ENCODE peak calls at places on chromosome 9, in eight cellular contexts. U is neural progenitor cell, N is HCT116, H is MM.1S, B is SK-N-SH, M is GM23338, X is OCI-LY7, F is PC-3. Q is an unnamed sample.
A peak's percentile ranks its signal among the peaks of the same experiment; 100 is the strongest.

GRCh38 chr9:133539434-133539833 is 4.9 kb downstream of the ADAMTSL2 start:
- DNase-seq in H (no peak), U (peak; percentile 40), M (peak; percentile 54), X (no peak), F (no peak), B (no peak), N (no peak), Q (no peak)

GRCh38 chr9:124863371-124863831 is 1.5 kb downstream of the ARPC5L start:
- DNase-seq in H (no peak), M (no peak), F (peak; percentile 38), B (no peak), N (no peak), X (no peak), U (no peak), Q (no peak)

GRCh38 chr9:37852222-37852621 is 51.6 kb downstream of the DCAF10 start:
- DNase-seq in B (no peak), F (no peak), N (no peak), M (no peak), U (no peak), H (no peak), X (no peak), Q (no peak)

GRCh38 chr9:126401581-126401980 is 75.0 kb downstream of the MVB12B start:
- DNase-seq in B (no peak), H (no peak), M (no peak), U (no peak), X (no peak), F (no peak), N (no peak), Q (no peak)

GRCh38 chr9:89376741-89377140 is 58.4 kb downstream of the SECISBP2 start:
- DNase-seq in F (no peak), H (no peak), U (no peak), N (no peak), B (no peak), X (no peak), M (no peak), Q (no peak)

GRCh38 chr9:116049506-116049905 is 104.1 kb upstream of the PAPPA start:
- DNase-seq in M (no peak), N (no peak), F (no peak), X (no peak), B (no peak), H (no peak), U (no peak), Q (no peak)

GRCh38 chr9:22416692-22417060 is 29.9 kb upstream of the DMRTA1 start:
- DNase-seq in N (no peak), U (peak; percentile 27), F (peak; percentile 66), M (peak; percentile 2), B (no peak), H (no peak), X (no peak), Q (no peak)

GRCh38 chr9:98365227-98365669 is 109.8 kb upstream of the TBC1D2 start:
- DNase-seq in X (peak; percentile 37), N (peak; percentile 41), B (no peak), H (peak; percentile 35), F (peak; percentile 52), U (peak; percentile 25), M (peak; percentile 64), Q (no peak)

GRCh38 chr9:92719028-92719647 is 45.5 kb downstream of the BICD2 start:
- DNase-seq in F (no peak), M (no peak), X (no peak), N (no peak), H (no peak), U (no peak), B (no peak), Q (no peak)

GRCh38 chr9:77839459-77840140 is 191.5 kb upstream of the GNA14 start:
- DNase-seq in B (no peak), N (peak; percentile 31), M (no peak), H (no peak), F (peak; percentile 42), U (no peak), X (no peak), Q (peak; percentile 38)

GRCh38 chr9:95515272-95516113 is 1.3 kb downstream of the PTCH1 start:
- DNase-seq in X (peak; percentile 50), F (no peak), M (peak; percentile 73), H (peak; percentile 28), U (peak; percentile 83), N (no peak), B (peak; percentile 82), Q (peak; percentile 55)

GRCh38 chr9:126986506-126986951 is 71.9 kb downstream of the RALGPS1 start:
- DNase-seq in X (no peak), U (no peak), B (no peak), F (peak; percentile 63), N (peak; percentile 16), H (peak; percentile 28), M (no peak), Q (peak; percentile 24)

GRCh38 chr9:36559036-36559695 is 13.5 kb upstream of the MELK start:
- DNase-seq in U (no peak), B (no peak), X (no peak), F (no peak), M (peak; percentile 59), N (no peak), H (no peak), Q (no peak)

GRCh38 chr9:655875-656274 is 185.6 kb upstream of the DMRT1 start:
- DNase-seq in H (no peak), F (no peak), U (no peak), M (no peak), B (no peak), X (no peak), N (no peak), Q (no peak)

GRCh38 chr9:8437878-8438277 is 638.3 kb upstream of the DMAC1 start:
- DNase-seq in B (peak; percentile 5), U (no peak), M (no peak), N (no peak), F (no peak), H (no peak), X (no peak), Q (no peak)

GRCh38 chr9:93088656-93089015 is 7.4 kb upstream of the CARD19 start:
- DNase-seq in F (no peak), M (no peak), B (peak; percentile 2), N (no peak), X (no peak), H (no peak), U (no peak), Q (no peak)

GRCh38 chr9:36759976-36760375 is 187.3 kb downstream of the MELK start:
- DNase-seq in U (no peak), N (no peak), B (no peak), H (no peak), F (no peak), X (no peak), M (no peak), Q (no peak)

GRCh38 chr9:95313010-95313498 is 4.5 kb downstream of the FANCC start:
- DNase-seq in M (peak; percentile 92), H (no peak), X (no peak), F (peak; percentile 88), U (peak; percentile 62), B (peak; percentile 85), N (peak; percentile 65), Q (peak; percentile 83)

GRCh38 chr9:4246969-4247368 is 52.9 kb downstream of the GLIS3 start:
- DNase-seq in H (no peak), N (no peak), X (no peak), U (no peak), M (no peak), F (no peak), B (no peak), Q (no peak)

GRCh38 chr9:72294952-72295351 is 70.1 kb downstream of the ZFAND5 start:
- DNase-seq in B (no peak), F (no peak), U (no peak), H (no peak), N (no peak), X (no peak), M (no peak), Q (peak; percentile 48)

GRCh38 chr9:17799383-17799782 is 220.5 kb downstream of the SH3GL2 start:
- DNase-seq in F (peak; percentile 46), H (no peak), B (no peak), N (no peak), M (no peak), X (no peak), U (no peak), Q (no peak)

GRCh38 chr9:69121155-69122085 is 52.7 kb upstream of the TJP2 start:
- DNase-seq in B (peak; percentile 86), F (peak; percentile 50), H (peak; percentile 42), X (peak; percentile 90), M (peak; percentile 89), U (peak; percentile 86), N (no peak), Q (peak; percentile 83)

GRCh38 chr9:108622467-108622866 is 233.3 kb downstream of the ACTL7B start:
- DNase-seq in B (no peak), H (no peak), N (no peak), M (no peak), X (no peak), F (peak; percentile 67), U (no peak), Q (no peak)
- TF ChIP-seq EZH2phosphoT487 in B (no peak), H (no peak), N (no peak), M (no peak), X (no peak), F (no peak), U (no peak), Q (no peak)

GRCh38 chr9:121498150-121498486 is 1.5 kb downstream of the GGTA1 start:
- DNase-seq in X (peak; percentile 94), H (peak; percentile 82), F (peak; percentile 76), B (peak; percentile 82), M (peak; percentile 93), N (peak; percentile 77), U (peak; percentile 88), Q (peak; percentile 85)
- TF ChIP-seq CTCF in X (peak; percentile 87), H (peak; percentile 66), F (peak; percentile 71), B (peak; percentile 76), M (peak; percentile 83), N (peak; percentile 73), U (peak; percentile 78), Q (peak; percentile 66)

DNA sequence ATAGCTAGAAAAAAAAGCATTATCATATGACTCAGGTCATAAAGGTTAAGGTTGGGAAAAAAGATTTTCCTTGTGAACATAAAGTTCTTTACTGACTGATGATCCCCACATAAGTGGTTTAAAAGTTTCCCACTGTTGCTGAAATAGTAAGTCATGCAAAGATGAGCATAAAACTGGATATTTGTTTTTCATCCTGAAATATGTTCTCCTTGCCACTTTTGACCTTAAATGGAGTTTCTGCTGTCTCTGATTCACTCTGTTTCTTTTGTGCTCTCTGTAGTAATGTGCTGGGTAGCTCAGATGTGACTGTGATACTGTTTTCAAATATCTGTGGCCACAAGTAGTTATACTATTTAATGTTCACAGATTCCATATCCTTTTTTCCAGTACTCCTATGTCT is 162.5 kb upstream of the GAS1 start:
- DNase-seq in F (no peak), U (no peak), N (no peak), X (no peak), B (no peak), H (no peak), M (no peak), Q (no peak)
- TF ChIP-seq EZH2phosphoT487 in F (no peak), U (no peak), N (no peak), X (no peak), B (no peak), H (no peak), M (no peak), Q (no peak)

DNA sequence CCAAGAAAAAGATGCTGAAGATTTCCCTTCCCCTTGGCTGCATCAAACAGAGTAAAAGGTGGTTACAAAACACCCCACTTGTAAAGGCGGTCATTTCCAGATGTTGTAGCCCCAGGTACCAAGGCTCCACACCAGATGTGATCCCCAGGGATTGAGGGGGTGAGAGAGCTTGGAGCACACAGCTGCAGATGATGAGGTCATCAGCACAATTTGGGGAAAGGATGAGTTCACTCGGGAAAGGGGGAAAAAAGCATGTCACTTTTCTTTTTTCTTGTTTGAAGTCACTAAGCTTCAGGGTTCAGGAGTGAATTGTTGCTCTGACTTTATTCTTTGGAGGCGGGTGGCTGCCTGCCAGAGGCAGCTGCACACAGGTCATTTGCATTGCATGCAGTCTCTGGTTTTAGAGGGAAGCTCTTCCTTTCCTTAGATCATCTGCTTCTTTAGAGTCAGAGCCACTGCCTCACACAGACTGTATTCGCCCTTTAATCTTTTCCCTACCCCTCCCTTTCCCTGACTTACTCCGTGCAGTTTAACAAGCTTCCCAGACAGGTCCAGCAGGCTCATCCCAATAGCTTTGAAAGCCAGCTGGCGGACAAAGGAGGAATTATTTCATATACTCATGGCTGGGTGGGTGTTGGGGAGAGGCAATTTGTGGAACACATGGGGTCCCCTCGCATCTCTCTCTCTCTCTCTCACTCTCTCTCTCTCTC is 409.3 kb upstream of the SLC24A2 start:
- DNase-seq in H (no peak), F (peak; percentile 65), X (peak; percentile 55), U (peak; percentile 49), M (peak; percentile 52), N (no peak), B (peak; percentile 10), Q (peak; percentile 59)
- TF ChIP-seq CTCF in H (no peak), F (no peak), X (no peak), U (no peak), M (no peak), N (no peak), B (no peak), Q (no peak)

Q was measured in hepatocyte.